ENCODE peak calls at places on chromosome X, in five cellular contexts. Q, F, L, M and S are unnamed samples.

GRCh38 chrX:119459181-119459580 is 9.1 kb upstream of the SLC25A5 start:
- DNase-seq in L (no peak), F (no peak), Q (no peak), M (no peak), S (no peak)

GRCh38 chrX:122565952-122566351 is 618.1 kb upstream of the GRIA3 start:
- DNase-seq in F (no peak), Q (no peak), L (no peak), M (no peak), S (peak; percentile 72)

GRCh38 chrX:138986866-138987265 is 275.3 kb upstream of the FGF13 start:
- DNase-seq in L (no peak), M (no peak), F (no peak), Q (no peak), S (no peak)

GRCh38 chrX:49193542-49193964 is 6.4 kb downstream of the SYP start:
- DNase-seq in L (no peak), Q (no peak), M (no peak), F (no peak), S (no peak)

GRCh38 chrX:140034916-140035315 is 69.6 kb upstream of the CXorf66 start:
- DNase-seq in Q (no peak), L (no peak), M (no peak), F (peak; percentile 13), S (no peak)

GRCh38 chrX:121755541-121755940 is 708.1 kb downstream of the GLUD2 start:
- DNase-seq in L (no peak), F (no peak), Q (no peak), M (no peak), S (no peak)

GRCh38 chrX:135707880-135708279 is 5.6 kb upstream of the CT45A1 start:
- DNase-seq in M (no peak), L (no peak), F (peak; percentile 8), Q (no peak), S (no peak)

GRCh38 chrX:94961730-94962129 is 1287.7 kb downstream of the FAM133A start:
- DNase-seq in F (no peak), L (no peak), Q (no peak), M (no peak), S (no peak)

GRCh38 chrX:13266641-13267420 is 53.0 kb downstream of the ATXN3L start:
- DNase-seq in M (no peak), F (no peak), L (no peak), Q (no peak), S (no peak)

GRCh38 chrX:45233541-45233940 is 32.9 kb upstream of the DIPK2B start:
- DNase-seq in F (no peak), M (no peak), L (no peak), Q (no peak), S (no peak)

GRCh38 chrX:73868916-73869315 is 305.9 kb downstream of the CHIC1 start:
- DNase-seq in F (no peak), M (no peak), Q (no peak), L (no peak), S (no peak)

GRCh38 chrX:129961180-129962083 is 21.0 kb upstream of the BCORL1 start:
- DNase-seq in F (peak; percentile 75), M (peak; percentile 63), Q (peak; percentile 87), L (peak; percentile 81), S (no peak)

GRCh38 chrX:122739770-122740169 is 444.3 kb upstream of the GRIA3 start:
- DNase-seq in M (no peak), Q (no peak), F (no peak), L (no peak), S (no peak)

GRCh38 chrX:153477039-153477438 is 6.7 kb upstream of the HAUS7 start:
- DNase-seq in F (no peak), Q (no peak), L (no peak), M (no peak), S (no peak)

GRCh38 chrX:499870-500364 is 113.2 kb upstream of the PPP2R3B start:
- DNase-seq in L (no peak), Q (no peak), F (no peak), M (no peak), S (no peak)

GRCh38 chrX:80751456-80751855 is 58.2 kb downstream of the BRWD3 start:
- DNase-seq in F (no peak), Q (no peak), L (no peak), M (no peak), S (no peak)

GRCh38 chrX:128807367-128807766 is 715.9 kb downstream of the SMARCA1 start:
- DNase-seq in F (no peak), Q (no peak), L (no peak), M (no peak), S (no peak)

GRCh38 chrX:30521440-30522182 is 56.0 kb downstream of the TASL start:
- DNase-seq in L (no peak), Q (no peak), F (peak; percentile 13), M (no peak), S (peak; percentile 45)

GRCh38 chrX:31070057-31070468 is 1.8 kb downstream of the FTHL17 start:
- DNase-seq in M (no peak), Q (no peak), L (no peak), F (no peak), S (no peak)

GRCh38 chrX:46582325-46582724 is 8.8 kb downstream of the CHST7 start:
- DNase-seq in Q (no peak), M (no peak), L (no peak), F (no peak), S (no peak)

GRCh38 chrX:137052641-137053235 is 18.9 kb upstream of the GPR101 start:
- DNase-seq in L (no peak), Q (no peak), F (no peak), M (no peak), S (no peak)

GRCh38 chrX:155535866-155536265 is 76.9 kb downstream of the TMLHE start:
- DNase-seq in F (no peak), M (no peak), L (no peak), Q (no peak), S (no peak)

GRCh38 chrX:138875472-138875871 is 164.0 kb upstream of the FGF13 start:
- DNase-seq in Q (no peak), L (no peak), F (no peak), M (no peak), S (no peak)

GRCh38 chrX:69616520-69617203 is 749 bp downstream of the EDA start:
- DNase-seq in F (peak; percentile 16), L (no peak), Q (peak; percentile 41), M (no peak), S (no peak)

GRCh38 chrX:69615779-69616519 is at the start of gene EDA:
- DNase-seq in F (peak; percentile 91), M (peak; percentile 80), L (peak; percentile 77), Q (peak; percentile 87), S (peak; percentile 29)

GRCh38 chrX:69614896-69615295 is 1.0 kb upstream of the EDA start:
- DNase-seq in L (no peak), F (no peak), Q (no peak), M (no peak), S (no peak)

GRCh38 chrX:69615323-69615722 is 590 bp upstream of the EDA start:
- DNase-seq in Q (no peak), L (no peak), M (no peak), F (no peak), S (no peak)

DNA sequence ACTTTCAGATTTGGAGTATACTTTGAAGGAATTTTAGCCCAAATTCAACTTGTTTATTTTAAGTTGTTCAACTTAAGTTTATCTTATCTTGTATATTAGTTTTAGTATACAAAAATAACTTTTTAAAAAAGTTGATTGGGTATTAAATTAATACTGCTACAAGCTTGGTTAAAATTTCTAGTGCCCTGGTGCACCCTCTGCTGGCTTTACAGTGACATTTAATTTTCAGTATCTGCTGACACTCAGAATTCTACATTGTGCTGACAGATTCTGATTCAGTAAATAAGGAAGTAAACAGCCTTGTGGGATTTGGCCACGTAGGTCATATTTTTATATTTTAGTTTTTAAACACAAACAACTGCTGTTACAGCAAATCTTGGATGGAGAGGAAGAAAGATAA is 2.9 kb downstream of the EDA start:
- DNase-seq in Q (no peak), L (no peak), M (no peak), F (peak; percentile 20), S (no peak)
- TF ChIP-seq CTCF in Q (peak; percentile 28), L (peak; percentile 44), M (no peak), F (peak; percentile 43), S (peak; percentile 55)

DNA sequence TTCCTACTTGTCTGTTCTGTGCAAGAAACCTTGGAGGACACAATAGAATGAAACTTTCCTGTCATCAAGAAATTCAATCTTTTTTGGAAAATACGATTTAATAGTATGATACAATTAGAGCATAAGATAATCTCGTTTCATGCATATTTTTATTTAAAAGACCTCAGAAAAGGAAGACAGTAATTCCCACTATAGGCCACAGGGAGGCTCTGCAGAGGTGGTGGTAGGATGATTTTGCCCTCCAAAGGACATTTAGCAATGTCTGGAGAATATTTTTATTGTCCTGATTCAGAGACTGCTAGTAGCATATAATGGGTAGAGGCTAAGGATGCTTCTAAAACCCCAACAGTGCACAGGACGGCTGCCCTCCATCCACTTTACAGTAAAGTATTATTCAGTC is 68.7 kb downstream of the PAK3 start:
- DNase-seq in M (no peak), L (no peak), Q (no peak), F (peak; percentile 27), S (no peak)
- TF ChIP-seq CTCF in M (no peak), L (peak; percentile 23), Q (no peak), F (peak; percentile 22), S (peak; percentile 56)

GRCh38 chrX:150548684-150549083 is 19.7 kb upstream of the MTM1 start:
- DNase-seq in L (no peak), Q (no peak), F (no peak), M (no peak), S (no peak)

GRCh38 chrX:150546711-150547153 is 21.7 kb upstream of the MTM1 start:
- DNase-seq in Q (no peak), M (no peak), L (no peak), F (no peak), S (no peak)

GRCh38 chrX:150544835-150545790 is 23.3 kb upstream of the MTM1 start:
- DNase-seq in L (no peak), Q (no peak), F (no peak), M (no peak), S (no peak)

GRCh38 chrX:150548251-150548650 is 20.2 kb upstream of the MTM1 start:
- DNase-seq in F (no peak), L (no peak), M (no peak), Q (no peak), S (no peak)

DNA sequence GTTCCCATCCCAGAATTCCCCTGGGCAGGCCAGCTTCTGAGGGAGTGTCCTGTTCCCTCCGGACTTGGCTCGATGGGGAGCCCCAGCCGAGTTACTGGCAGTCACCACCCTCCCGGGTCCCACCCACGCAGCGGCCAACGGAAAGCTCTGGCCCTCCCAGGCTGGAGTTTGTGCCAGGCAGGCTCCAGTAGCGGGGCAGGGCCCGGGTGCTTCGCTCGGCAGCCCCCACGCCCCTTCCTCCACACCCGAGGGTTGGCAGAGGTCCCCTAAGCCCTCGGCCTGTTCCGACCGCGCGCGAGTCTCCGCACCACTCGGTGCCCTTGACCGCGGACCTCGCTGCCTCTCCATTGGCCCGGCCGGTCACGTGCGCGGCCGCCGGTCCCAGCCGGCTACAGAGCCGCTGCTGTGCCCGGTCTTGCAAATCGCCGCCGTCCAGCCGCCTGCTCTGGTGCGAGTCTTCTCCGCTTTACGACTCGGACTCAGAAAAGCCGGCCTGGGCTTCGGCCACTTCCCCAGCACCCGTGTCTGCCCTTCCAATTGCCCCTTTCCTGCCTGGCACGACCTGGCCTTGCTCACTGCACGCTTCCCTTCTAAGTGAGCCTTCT is 20.8 kb upstream of the MTM1 start:
- DNase-seq in Q (peak; percentile 82), L (peak; percentile 75), F (peak; percentile 65), M (peak; percentile 67), S (peak; percentile 2)
- TF ChIP-seq CTCF in Q (no peak), L (no peak), F (no peak), M (no peak), S (no peak)

DNA sequence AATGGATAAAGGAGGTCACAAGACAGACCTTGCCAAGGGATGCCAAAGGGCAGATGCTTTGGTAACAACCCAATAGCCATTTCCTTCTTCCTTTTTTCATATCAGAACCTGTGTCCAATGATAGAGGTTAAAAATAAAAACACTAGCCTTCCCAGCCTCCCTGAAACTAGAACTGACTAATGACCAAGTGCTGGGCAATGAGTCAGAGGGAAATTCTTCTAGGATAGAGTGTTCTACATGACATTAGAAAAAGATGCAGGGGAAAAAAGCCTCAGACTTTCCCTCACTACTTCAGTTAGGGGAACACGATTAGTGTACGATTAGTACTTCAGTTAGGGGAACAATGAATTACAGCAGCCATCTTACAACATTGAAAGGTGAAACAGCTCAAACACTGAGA is 29.3 kb upstream of the FAM47C start:
- DNase-seq in F (no peak), L (no peak), Q (no peak), M (no peak), S (no peak)
- TF ChIP-seq CTCF in F (no peak), L (no peak), Q (no peak), M (no peak), S (no peak)